ENCODE peak calls at places on chromosome 4, in six cellular contexts. One of them, this sample, is unnamed.

GRCh38 chr4:10078481-10079233 is 37.9 kb downstream of the WDR1 start:
- DNase-seq in testis: no peak
- DNase-seq in HL-60: no peak
- DNase-seq in GM20000: no peak
- DNase-seq in B cell: no peak
- DNase-seq in hepatocyte: no peak
- DNase-seq in this sample: no peak

GRCh38 chr4:135032670-135033069 is 831.1 kb upstream of the PABPC4L start:
- DNase-seq in testis: no peak
- DNase-seq in GM20000: no peak
- DNase-seq in HL-60: no peak
- DNase-seq in B cell: no peak
- DNase-seq in hepatocyte: no peak
- DNase-seq in this sample: no peak

GRCh38 chr4:94332983-94333590 is 9.5 kb downstream of the HPGDS start:
- DNase-seq in testis: no peak
- DNase-seq in GM20000: no peak
- DNase-seq in HL-60: no peak
- DNase-seq in hepatocyte: peak
- DNase-seq in B cell: no peak
- DNase-seq in this sample: no peak

GRCh38 chr4:105343523-105343931 is 130.3 kb downstream of the PPA2 start:
- DNase-seq in hepatocyte: peak
- DNase-seq in testis: no peak
- DNase-seq in B cell: no peak
- DNase-seq in GM20000: no peak
- DNase-seq in HL-60: no peak
- DNase-seq in this sample: no peak

GRCh38 chr4:165766976-165767375 is 106.1 kb upstream of the TLL1 start:
- DNase-seq in hepatocyte: no peak
- DNase-seq in GM20000: no peak
- DNase-seq in B cell: no peak
- DNase-seq in HL-60: no peak
- DNase-seq in testis: no peak
- DNase-seq in this sample: no peak

GRCh38 chr4:84846985-84847384 is 119.5 kb downstream of the WDFY3 start:
- DNase-seq in testis: no peak
- DNase-seq in HL-60: no peak
- DNase-seq in B cell: no peak
- DNase-seq in GM20000: no peak
- DNase-seq in hepatocyte: no peak
- DNase-seq in this sample: no peak

GRCh38 chr4:184344899-184345572 is 127.4 kb upstream of the ENPP6 start:
- DNase-seq in HL-60: no peak
- DNase-seq in hepatocyte: no peak
- DNase-seq in testis: no peak
- DNase-seq in B cell: no peak
- DNase-seq in GM20000: no peak
- DNase-seq in this sample: peak

GRCh38 chr4:71550220-71551190 is 211.7 kb downstream of the SLC4A4 start:
- DNase-seq in testis: no peak
- DNase-seq in HL-60: no peak
- DNase-seq in B cell: no peak
- DNase-seq in GM20000: no peak
- DNase-seq in hepatocyte: peak
- DNase-seq in this sample: no peak

GRCh38 chr4:172898715-172899114 is 269.9 kb upstream of the GALNT7 start:
- DNase-seq in hepatocyte: no peak
- DNase-seq in testis: no peak
- DNase-seq in GM20000: no peak
- DNase-seq in HL-60: no peak
- DNase-seq in B cell: no peak
- DNase-seq in this sample: no peak

GRCh38 chr4:6546681-6547447 is 28.1 kb upstream of the MAN2B2 start:
- DNase-seq in testis: peak
- DNase-seq in B cell: peak
- DNase-seq in GM20000: peak
- DNase-seq in HL-60: peak
- DNase-seq in hepatocyte: peak
- DNase-seq in this sample: peak

GRCh38 chr4:90226734-90227133 is 99.5 kb downstream of the CCSER1 start:
- DNase-seq in HL-60: no peak
- DNase-seq in B cell: no peak
- DNase-seq in hepatocyte: no peak
- DNase-seq in testis: no peak
- DNase-seq in GM20000: no peak
- DNase-seq in this sample: no peak

GRCh38 chr4:157421365-157421764 is 200.8 kb downstream of the GRIA2 start:
- DNase-seq in HL-60: no peak
- DNase-seq in hepatocyte: no peak
- DNase-seq in testis: no peak
- DNase-seq in GM20000: no peak
- DNase-seq in B cell: no peak
- DNase-seq in this sample: no peak

GRCh38 chr4:1567808-1568581 is 116.1 kb downstream of the FAM53A start:
- DNase-seq in B cell: no peak
- DNase-seq in GM20000: peak
- DNase-seq in hepatocyte: no peak
- DNase-seq in testis: no peak
- DNase-seq in HL-60: no peak
- DNase-seq in this sample: peak

GRCh38 chr4:39544580-39545315 is 17.5 kb upstream of the UGDH start:
- DNase-seq in B cell: no peak
- DNase-seq in HL-60: no peak
- DNase-seq in GM20000: no peak
- DNase-seq in testis: no peak
- DNase-seq in hepatocyte: no peak
- DNase-seq in this sample: no peak

GRCh38 chr4:173257732-173258717 is 76.1 kb downstream of the HMGB2 start:
- DNase-seq in hepatocyte: peak
- DNase-seq in HL-60: peak
- DNase-seq in B cell: peak
- DNase-seq in testis: peak
- DNase-seq in GM20000: peak
- DNase-seq in this sample: peak

GRCh38 chr4:150982557-150983233 is 32.4 kb downstream of the LRBA start:
- DNase-seq in HL-60: no peak
- DNase-seq in GM20000: no peak
- DNase-seq in testis: no peak
- DNase-seq in hepatocyte: no peak
- DNase-seq in B cell: no peak
- DNase-seq in this sample: no peak

GRCh38 chr4:139633661-139634060 is 32.0 kb upstream of the MGST2 start:
- DNase-seq in GM20000: no peak
- DNase-seq in hepatocyte: peak
- DNase-seq in HL-60: no peak
- DNase-seq in B cell: no peak
- DNase-seq in testis: peak
- DNase-seq in this sample: no peak

GRCh38 chr4:138868562-138868961 is 147.0 kb upstream of the NOCT start:
- DNase-seq in B cell: no peak
- DNase-seq in hepatocyte: no peak
- DNase-seq in GM20000: no peak
- DNase-seq in testis: no peak
- DNase-seq in HL-60: no peak
- DNase-seq in this sample: no peak

GRCh38 chr4:185203380-185204237 is at the start of gene CFAP97:
- DNase-seq in B cell: peak
- DNase-seq in testis: peak
- DNase-seq in hepatocyte: peak
- DNase-seq in GM20000: peak
- DNase-seq in HL-60: peak
- DNase-seq in this sample: peak

GRCh38 chr4:121656269-121656641 is 40.5 kb downstream of the ANXA5 start:
- DNase-seq in HL-60: peak
- DNase-seq in hepatocyte: peak
- DNase-seq in GM20000: peak
- DNase-seq in B cell: no peak
- DNase-seq in testis: peak
- DNase-seq in this sample: peak

GRCh38 chr4:148395771-148396170 is 46.4 kb downstream of the NR3C2 start:
- DNase-seq in B cell: no peak
- DNase-seq in HL-60: no peak
- DNase-seq in GM20000: no peak
- DNase-seq in hepatocyte: no peak
- DNase-seq in testis: no peak
- DNase-seq in this sample: no peak

GRCh38 chr4:99966692-99967091 is 16.6 kb upstream of the H2AZ1 start:
- DNase-seq in GM20000: no peak
- DNase-seq in B cell: no peak
- DNase-seq in hepatocyte: no peak
- DNase-seq in HL-60: no peak
- DNase-seq in testis: no peak
- DNase-seq in this sample: no peak

GRCh38 chr4:989722-990471 is 3.1 kb downstream of the IDUA start:
- DNase-seq in HL-60: no peak
- DNase-seq in B cell: no peak
- DNase-seq in GM20000: no peak
- DNase-seq in hepatocyte: no peak
- DNase-seq in testis: no peak
- DNase-seq in this sample: no peak

GRCh38 chr4:1300466-1301455 is 11.1 kb downstream of the MAEA start:
- DNase-seq in testis: peak
- DNase-seq in B cell: no peak
- DNase-seq in HL-60: peak
- DNase-seq in GM20000: no peak
- DNase-seq in hepatocyte: peak
- DNase-seq in this sample: peak

DNA sequence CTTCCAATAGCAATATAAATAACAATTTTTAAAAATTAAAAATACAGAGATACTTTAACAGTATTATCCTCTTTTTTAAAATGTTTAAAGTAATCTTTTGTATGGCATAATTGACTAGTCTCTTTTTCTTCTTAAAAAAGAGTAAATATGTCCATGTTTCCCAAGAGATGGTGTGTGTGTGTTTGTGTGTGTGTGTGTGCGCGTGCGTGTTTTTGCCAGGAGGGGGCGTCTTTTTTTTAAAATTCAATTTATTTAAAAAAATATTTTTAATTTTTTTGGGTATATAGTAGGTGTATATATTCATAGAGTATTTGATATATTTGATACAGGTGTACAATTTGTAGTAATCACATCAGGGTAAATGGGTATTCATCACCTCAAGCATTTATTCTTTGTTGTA is 1073.7 kb downstream of the PCDH7 start:
- DNase-seq in HL-60: no peak
- DNase-seq in B cell: no peak
- DNase-seq in GM20000: no peak
- DNase-seq in hepatocyte: no peak
- DNase-seq in testis: no peak
- DNase-seq in this sample: no peak
- TF ChIP-seq CTCF in HL-60: no peak
- TF ChIP-seq CTCF in B cell: no peak
- TF ChIP-seq CTCF in GM20000: no peak
- TF ChIP-seq CTCF in hepatocyte: peak
- TF ChIP-seq CTCF in testis: peak
- TF ChIP-seq CTCF in this sample: no peak

GRCh38 chr4:54668031-54668611 is 10.4 kb downstream of the KIT start:
- DNase-seq in GM20000: no peak
- DNase-seq in HL-60: no peak
- DNase-seq in hepatocyte: no peak
- DNase-seq in B cell: no peak
- DNase-seq in testis: no peak
- DNase-seq in this sample: no peak

GRCh38 chr4:54664400-54664799 is 6.6 kb downstream of the KIT start:
- DNase-seq in HL-60: no peak
- DNase-seq in GM20000: no peak
- DNase-seq in hepatocyte: no peak
- DNase-seq in testis: no peak
- DNase-seq in B cell: no peak
- DNase-seq in this sample: no peak

DNA sequence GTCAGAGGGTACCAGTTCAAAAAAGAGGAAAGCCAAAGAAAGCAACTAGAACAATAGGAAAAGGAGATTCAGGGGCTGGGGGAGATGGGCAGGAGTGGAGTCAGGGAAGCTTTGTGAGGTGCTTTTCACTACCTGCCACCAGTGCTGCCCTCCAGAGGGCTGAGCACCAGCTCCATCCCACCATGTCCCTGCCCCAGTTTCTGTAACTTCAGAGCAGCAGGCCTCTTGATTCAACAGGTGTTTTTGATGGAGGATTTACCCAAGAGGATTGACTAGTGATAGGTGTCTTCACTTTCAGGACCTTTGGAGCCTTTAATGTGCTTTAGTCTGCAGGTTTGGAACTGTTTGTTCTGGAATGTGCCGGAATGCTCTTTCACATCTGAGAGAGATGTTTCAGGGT is 12.1 kb downstream of the KIT start:
- DNase-seq in B cell: no peak
- DNase-seq in GM20000: no peak
- DNase-seq in hepatocyte: no peak
- DNase-seq in HL-60: no peak
- DNase-seq in testis: no peak
- DNase-seq in this sample: no peak
- TF ChIP-seq CTCF in B cell: no peak
- TF ChIP-seq CTCF in GM20000: no peak
- TF ChIP-seq CTCF in hepatocyte: no peak
- TF ChIP-seq CTCF in HL-60: no peak
- TF ChIP-seq CTCF in testis: no peak
- TF ChIP-seq CTCF in this sample: no peak

GRCh38 chr4:80362578-80363181 is 27.1 kb downstream of the CFAP299 start:
- DNase-seq in B cell: peak
- DNase-seq in hepatocyte: peak
- DNase-seq in GM20000: no peak
- DNase-seq in testis: peak
- DNase-seq in HL-60: peak
- DNase-seq in this sample: peak
- TF ChIP-seq CTCF in B cell: peak
- TF ChIP-seq CTCF in hepatocyte: peak
- TF ChIP-seq CTCF in GM20000: peak
- TF ChIP-seq CTCF in testis: peak
- TF ChIP-seq CTCF in HL-60: no peak
- TF ChIP-seq CTCF in this sample: peak

DNA sequence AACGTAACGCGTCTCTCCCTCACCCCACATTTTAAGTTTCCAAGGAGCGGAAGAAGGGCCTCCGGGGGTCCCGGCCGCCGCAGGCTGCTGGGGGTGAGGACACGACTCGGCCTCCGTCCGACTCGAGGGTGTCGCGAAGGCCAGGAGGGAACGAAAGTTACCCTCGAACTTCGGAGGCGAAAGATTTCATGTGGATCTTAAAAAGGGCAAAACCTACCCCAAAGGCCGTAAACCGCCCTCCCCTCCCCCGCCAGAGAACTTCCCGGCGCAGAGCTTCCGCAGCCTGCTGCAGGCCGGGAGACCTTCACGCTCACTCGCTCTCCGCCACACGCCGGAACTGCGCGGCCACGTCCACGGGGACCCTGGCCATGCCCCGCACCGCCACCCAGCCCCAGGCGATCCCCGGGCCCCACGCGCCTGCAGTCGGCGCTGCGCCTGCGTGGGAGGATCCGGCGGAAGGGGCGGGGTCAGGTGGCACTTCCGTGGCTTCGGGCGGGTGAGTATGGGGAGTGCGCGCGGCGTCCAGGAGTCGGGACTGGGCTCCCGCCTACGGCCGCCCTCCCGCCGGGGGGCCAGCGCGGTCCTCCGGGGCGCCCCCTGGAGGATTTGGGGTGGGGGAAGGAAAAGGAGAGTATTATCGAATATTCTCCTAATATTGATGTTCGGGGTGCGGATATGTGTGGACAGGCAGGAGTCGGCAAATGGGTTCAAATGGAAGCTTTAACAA is at the start of gene MMAA:
- DNase-seq in B cell: peak
- DNase-seq in hepatocyte: peak
- DNase-seq in GM20000: peak
- DNase-seq in HL-60: peak
- DNase-seq in testis: peak
- DNase-seq in this sample: peak
- TF ChIP-seq CTCF in B cell: peak
- TF ChIP-seq CTCF in hepatocyte: peak
- TF ChIP-seq CTCF in GM20000: peak
- TF ChIP-seq CTCF in HL-60: no peak
- TF ChIP-seq CTCF in testis: peak
- TF ChIP-seq CTCF in this sample: peak